ENCODE peak calls at places on chromosomes 4 and X, in six cellular contexts. D is A549, O is IMR-90, U is HCT116, S is SK-N-SH, W is K562. B is an unnamed sample.

GRCh38 chr4:80011636-80012236 is 61.3 kb downstream of the ANTXR2 start:
- DNase-seq in D (no peak), O (peak; percentile 94), U (no peak), S (no peak), W (no peak), B (no peak)

GRCh38 chrX:78517124-78517523 is 142.0 kb downstream of the RTL3 start:
- DNase-seq in D (no peak), O (no peak), U (no peak), S (no peak), W (no peak), B (no peak)

GRCh38 chrX:118644378-118644777 is 83.0 kb upstream of the IL13RA1 start:
- DNase-seq in D (peak; percentile 72), O (peak; percentile 68), U (peak; percentile 40), S (peak; percentile 9), W (peak; percentile 10), B (peak; percentile 54)

GRCh38 chr4:10619220-10619619 is 65.3 kb downstream of the CLNK start:
- DNase-seq in D (no peak), O (peak; percentile 38), U (peak; percentile 13), S (no peak), W (no peak), B (no peak)

GRCh38 chrX:123739474-123739873 is 6.6 kb upstream of the THOC2 start:
- DNase-seq in D (no peak), O (no peak), U (no peak), S (no peak), W (no peak), B (no peak)

GRCh38 chrX:132612990-132613564 is 124.2 kb upstream of the MBNL3 start:
- DNase-seq in D (peak; percentile 23), O (peak; percentile 4), U (peak; percentile 12), S (peak; percentile 34), W (peak; percentile 21), B (no peak)

GRCh38 chr4:163694385-163694784 is 199.9 kb downstream of the TMA16 start:
- DNase-seq in D (no peak), O (peak; percentile 89), U (no peak), S (no peak), W (no peak), B (no peak)

GRCh38 chr4:119493419-119493818 is 135.2 kb downstream of the PDE5A start:
- DNase-seq in D (peak; percentile 2), O (no peak), U (no peak), S (no peak), W (no peak), B (no peak)

GRCh38 chr4:1084796-1085403 is 28.5 kb downstream of the RNF212 start:
- DNase-seq in D (no peak), O (no peak), U (no peak), S (no peak), W (no peak), B (no peak)

GRCh38 chr4:3489451-3489962 is 26.4 kb downstream of the DOK7 start:
- DNase-seq in D (peak; percentile 38), O (no peak), U (no peak), S (peak; percentile 65), W (no peak), B (no peak)

GRCh38 chr4:36399762-36400353 is 118.4 kb downstream of the DTHD1 start:
- DNase-seq in D (peak; percentile 6), O (no peak), U (no peak), S (no peak), W (no peak), B (peak; percentile 2)

GRCh38 chr4:115042496-115042895 is 70.9 kb downstream of the NDST4 start:
- DNase-seq in D (peak; percentile 6), O (no peak), U (no peak), S (peak; percentile 0), W (no peak), B (peak; percentile 4)

GRCh38 chr4:69321153-69321729 is 41.0 kb downstream of the UGT2B28 start:
- DNase-seq in D (no peak), O (no peak), U (no peak), S (no peak), W (no peak), B (no peak)

GRCh38 chr4:76420901-76421581 is at the start of gene CCDC158:
- DNase-seq in D (no peak), O (no peak), U (no peak), S (peak; percentile 82), W (no peak), B (no peak)
- TF ChIP-seq RAD21 in D (no peak), O (no peak), U (no peak), S (no peak), W (no peak), B (no peak)

GRCh38 chr4:112953295-112953694 is 96.2 kb upstream of the ANK2 start:
- DNase-seq in D (no peak), O (no peak), U (no peak), S (no peak), W (no peak), B (no peak)

GRCh38 chr4:112947616-112948015 is 101.8 kb upstream of the ANK2 start:
- DNase-seq in D (no peak), O (no peak), U (no peak), S (no peak), W (no peak), B (no peak)

GRCh38 chr4:112952301-112952700 is 97.2 kb upstream of the ANK2 start:
- DNase-seq in D (no peak), O (no peak), U (no peak), S (no peak), W (no peak), B (no peak)

GRCh38 chr4:112956458-112956857 is 93.0 kb upstream of the ANK2 start:
- DNase-seq in D (no peak), O (no peak), U (no peak), S (no peak), W (no peak), B (no peak)

GRCh38 chr4:112951362-112951962 is 98.0 kb upstream of the ANK2 start:
- DNase-seq in D (no peak), O (peak; percentile 10), U (no peak), S (peak; percentile 36), W (peak; percentile 7), B (peak; percentile 9)
- TF ChIP-seq RAD21 in D (no peak), O (no peak), U (peak; percentile 10), S (peak; percentile 26), W (no peak), B (no peak)

GRCh38 chr4:22384154-22384553 is 131.7 kb downstream of the ADGRA3 start:
- DNase-seq in D (no peak), O (no peak), U (no peak), S (no peak), W (no peak), B (no peak)

GRCh38 chr4:22391548-22391947 is 124.3 kb downstream of the ADGRA3 start:
- DNase-seq in D (no peak), O (peak; percentile 54), U (no peak), S (no peak), W (no peak), B (no peak)

GRCh38 chr4:22389240-22389871 is 126.5 kb downstream of the ADGRA3 start:
- DNase-seq in D (peak; percentile 66), O (peak; percentile 85), U (peak; percentile 48), S (peak; percentile 35), W (peak; percentile 23), B (peak; percentile 59)

GRCh38 chr4:22385615-22386014 is 130.3 kb downstream of the ADGRA3 start:
- DNase-seq in D (peak; percentile 3), O (peak; percentile 74), U (peak; percentile 59), S (no peak), W (no peak), B (no peak)
- TF ChIP-seq RAD21 in D (no peak), O (no peak), U (no peak), S (no peak), W (no peak), B (no peak)

DNA sequence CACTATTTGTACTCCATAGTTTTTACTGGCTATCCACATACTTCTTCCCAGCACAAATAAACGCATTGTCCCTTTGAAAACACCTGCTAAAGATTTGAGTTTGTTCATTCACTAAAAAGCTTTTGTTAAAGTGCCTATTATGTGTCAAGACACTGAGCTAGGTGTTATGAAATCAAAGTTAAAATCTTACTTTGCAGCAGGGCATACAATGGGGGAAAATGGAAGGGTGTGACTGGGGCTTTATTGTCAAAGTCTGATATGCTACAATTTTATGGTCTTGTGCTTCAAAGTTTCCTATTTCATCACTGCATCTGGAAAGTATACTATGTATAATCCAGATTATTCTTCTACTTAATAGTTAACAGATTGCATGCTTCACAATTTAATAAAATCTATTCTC is 128.4 kb downstream of the PPP3CA start:
- DNase-seq in D (no peak), O (no peak), U (no peak), S (no peak), W (no peak), B (no peak)
- TF ChIP-seq RAD21 in D (no peak), O (no peak), U (no peak), S (no peak), W (no peak), B (no peak)

GRCh38 chr4:150782311-150782710 is 200.4 kb downstream of the MAB21L2 start:
- DNase-seq in D (no peak), O (peak; percentile 7), U (no peak), S (peak; percentile 10), W (no peak), B (peak; percentile 12)
- TF ChIP-seq RAD21 in D (no peak), O (no peak), U (no peak), S (no peak), W (no peak), B (no peak)